ENCODE peak calls at places on chromosomes 5 and 9, in five cellular contexts. S is astrocyte, Y is neural progenitor cell, C is endothelial cell of umbilical vein, B is IMR-90. R is an unnamed sample.

GRCh38 chr5:174229640-174230350 is 184.3 kb downstream of the NSG2 start:
- DNase-seq in C (no peak), S (peak; percentile 98), Y (no peak), B (peak; percentile 4), R (no peak)

GRCh38 chr5:67620386-67621039 is 423.9 kb upstream of the CD180 start:
- DNase-seq in C (no peak), S (no peak), B (no peak), Y (no peak), R (no peak)

GRCh38 chr5:143314664-143315063 is 88.8 kb downstream of the NR3C1 start:
- DNase-seq in B (peak; percentile 89), S (peak; percentile 95), Y (no peak), C (peak; percentile 69), R (no peak)

GRCh38 chr5:75640395-75640794 is 29.1 kb downstream of the ANKDD1B start:
- DNase-seq in B (peak; percentile 78), Y (no peak), C (peak; percentile 83), S (peak; percentile 95), R (no peak)

GRCh38 chr5:102834438-102834964 is 79.4 kb downstream of the PAM start:
- DNase-seq in Y (no peak), B (no peak), C (no peak), S (no peak), R (no peak)

GRCh38 chr5:164346785-164347630 is 841.6 kb downstream of the MAT2B start:
- DNase-seq in Y (no peak), S (no peak), C (no peak), B (peak; percentile 5), R (no peak)

GRCh38 chr9:122130837-122131236 is 28.7 kb downstream of the NDUFA8 start:
- DNase-seq in S (no peak), B (no peak), Y (no peak), C (no peak), R (no peak)

GRCh38 chr5:135179308-135179980 is 145.4 kb upstream of the PITX1 start:
- DNase-seq in S (no peak), C (no peak), B (no peak), Y (peak; percentile 16), R (no peak)

GRCh38 chr9:127194881-127195713 is 69.5 kb upstream of the GARNL3 start:
- DNase-seq in S (peak; percentile 7), B (peak; percentile 37), C (no peak), Y (no peak), R (no peak)

GRCh38 chr5:137075163-137075970 is 423.8 kb downstream of the SPOCK1 start:
- DNase-seq in B (peak; percentile 9), C (peak; percentile 33), S (no peak), Y (peak; percentile 85), R (no peak)

GRCh38 chr5:75059887-75060286 is 7.5 kb upstream of the GCNT4 start:
- DNase-seq in S (peak; percentile 27), Y (no peak), B (no peak), C (no peak), R (no peak)

GRCh38 chr5:179765400-179765799 is 28.4 kb upstream of the LTC4S start:
- DNase-seq in B (peak; percentile 85), S (peak; percentile 92), C (peak; percentile 89), Y (no peak), R (no peak)

GRCh38 chr9:89432986-89433530 is 64.9 kb downstream of the SEMA4D start:
- DNase-seq in Y (no peak), S (no peak), C (no peak), B (no peak), R (no peak)

GRCh38 chr5:56814361-56814962 is 887 bp upstream of the MAP3K1 start:
- DNase-seq in B (no peak), S (no peak), Y (peak; percentile 66), C (peak; percentile 49), R (peak; percentile 37)

GRCh38 chr5:140295414-140295813 is 7.5 kb downstream of the PFDN1 start:
- DNase-seq in S (peak; percentile 98), C (peak; percentile 96), B (peak; percentile 99), Y (no peak), R (no peak)

GRCh38 chr5:160496784-160497183 is 75.1 kb downstream of the PTTG1 start:
- DNase-seq in S (no peak), Y (no peak), B (peak; percentile 29), C (no peak), R (no peak)

GRCh38 chr9:97362777-97363545 is 48.9 kb upstream of the TDRD7 start:
- DNase-seq in B (no peak), C (no peak), Y (no peak), S (no peak), R (no peak)

GRCh38 chr5:127976991-127977717 is 106.4 kb upstream of the SLC12A2 start:
- DNase-seq in S (no peak), B (no peak), C (no peak), Y (no peak), R (no peak)

GRCh38 chr5:72255237-72255636 is 64.8 kb downstream of the MRPS27 start:
- DNase-seq in C (peak; percentile 79), Y (no peak), B (no peak), S (no peak), R (no peak)

GRCh38 chr9:91126761-91127420 is 234.8 kb downstream of the AUH start:
- DNase-seq in S (peak; percentile 37), C (no peak), B (peak; percentile 95), Y (no peak), R (no peak)

GRCh38 chr9:76905984-76906861 is at the start of gene PRUNE2:
- DNase-seq in S (peak; percentile 84), B (peak; percentile 79), C (peak; percentile 66), Y (peak; percentile 92), R (no peak)

GRCh38 chr5:172429201-172429940 is 25.0 kb downstream of the SH3PXD2B start:
- DNase-seq in Y (no peak), C (no peak), S (peak; percentile 69), B (peak; percentile 82), R (no peak)

GRCh38 chr9:98807811-98808195 is 333 bp downstream of the GALNT12 start:
- DNase-seq in B (no peak), S (no peak), C (no peak), Y (peak; percentile 71), R (no peak)

GRCh38 chr5:15137414-15137813 is 265.8 kb upstream of the ANKH start:
- DNase-seq in Y (no peak), B (no peak), S (no peak), C (no peak), R (no peak)

GRCh38 chr5:170313344-170313743 is 15.8 kb upstream of the LCP2 start:
- DNase-seq in S (no peak), C (no peak), Y (no peak), B (no peak), R (no peak)

GRCh38 chr5:143402464-143403356 is 776 bp downstream of the NR3C1 start:
- DNase-seq in C (peak; percentile 64), S (no peak), B (peak; percentile 34), Y (peak; percentile 74), R (peak; percentile 55)

GRCh38 chr5:170903075-170903474 is 41.3 kb downstream of the RANBP17 start:
- DNase-seq in S (no peak), B (no peak), C (no peak), Y (peak; percentile 22), R (no peak)

GRCh38 chr5:179154991-179155955 is 95.1 kb downstream of the ZNF354C start:
- DNase-seq in C (no peak), S (no peak), B (no peak), Y (no peak), R (no peak)

GRCh38 chr9:68780735-68781134 is 75.7 kb downstream of the PIP5K1B start:
- DNase-seq in S (peak; percentile 9), B (peak; percentile 4), C (no peak), Y (peak; percentile 33), R (no peak)

GRCh38 chr9:130268521-130269131 is 3.1 kb downstream of the HMCN2 start:
- DNase-seq in C (no peak), B (no peak), S (no peak), Y (peak; percentile 69), R (no peak)

GRCh38 chr9:85523202-85523601 is 218.6 kb downstream of the AGTPBP1 start:
- DNase-seq in B (no peak), S (no peak), Y (no peak), C (no peak), R (no peak)

GRCh38 chr5:76269259-76269958 is 133.7 kb upstream of the IQGAP2 start:
- DNase-seq in S (peak; percentile 1), C (no peak), Y (no peak), B (no peak), R (no peak)

GRCh38 chr5:113495402-113495801 is 7.1 kb upstream of the MCC start:
- DNase-seq in Y (no peak), B (peak; percentile 52), C (peak; percentile 88), S (no peak), R (no peak)

GRCh38 chr5:105953616-105954015 is 1717.1 kb downstream of the EFNA5 start:
- DNase-seq in B (no peak), S (no peak), C (no peak), Y (no peak), R (no peak)

GRCh38 chr9:110180713-110181434 is 27.1 kb downstream of the C9orf152 start:
- DNase-seq in Y (no peak), S (peak; percentile 72), B (peak; percentile 80), C (peak; percentile 62), R (no peak)

GRCh38 chr5:41346609-41347008 is 133.3 kb upstream of the C6 start:
- DNase-seq in B (peak; percentile 49), S (no peak), C (peak; percentile 3), Y (no peak), R (no peak)
- TF ChIP-seq CTCF in B (peak; percentile 43), S (no peak), C (no peak), Y (no peak), R (no peak)

GRCh38 chr5:133347039-133347438 is 265.3 kb downstream of the FSTL4 start:
- DNase-seq in C (no peak), S (no peak), B (no peak), Y (no peak), R (no peak)
- TF ChIP-seq CTCF in C (no peak), S (no peak), B (no peak), Y (peak; percentile 22), R (no peak)

GRCh38 chr5:154396128-154396527 is 49.7 kb upstream of the SAP30L start:
- DNase-seq in B (no peak), Y (no peak), S (no peak), C (no peak), R (no peak)

GRCh38 chr5:154391788-154392187 is 54.0 kb upstream of the SAP30L start:
- DNase-seq in C (no peak), Y (no peak), S (no peak), B (no peak), R (no peak)

GRCh38 chr5:154395407-154396106 is 50.2 kb upstream of the SAP30L start:
- DNase-seq in B (no peak), C (no peak), S (peak; percentile 31), Y (no peak), R (no peak)

GRCh38 chr5:154393850-154394249 is 51.9 kb upstream of the SAP30L start:
- DNase-seq in S (no peak), B (no peak), C (no peak), Y (no peak), R (no peak)

DNA sequence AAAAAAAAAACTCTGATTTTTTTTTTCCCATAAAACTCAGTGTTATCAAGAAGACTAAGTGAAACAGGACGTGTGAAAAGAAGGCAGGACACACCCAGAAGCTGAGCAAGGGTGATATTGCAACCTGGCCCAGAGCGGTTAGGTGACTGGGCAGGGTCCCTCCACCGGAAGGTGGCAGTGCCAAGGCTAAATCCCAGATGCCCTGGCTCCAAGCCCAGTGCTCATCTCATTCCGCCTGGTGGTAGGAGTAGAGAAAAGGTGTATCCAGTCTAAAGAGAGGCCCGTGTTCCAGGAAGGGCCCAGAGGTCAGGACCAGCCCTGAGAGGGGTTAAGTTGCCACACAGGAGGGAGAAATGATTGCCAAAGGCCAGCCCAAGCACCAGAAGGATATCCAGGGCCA is 51.5 kb upstream of the SAP30L start:
- DNase-seq in Y (no peak), B (no peak), C (no peak), S (no peak), R (no peak)
- TF ChIP-seq CTCF in Y (no peak), B (no peak), C (no peak), S (no peak), R (no peak)

GRCh38 chr5:59972043-59972442 is 78.5 kb upstream of the PDE4D start:
- DNase-seq in S (no peak), B (no peak), Y (no peak), C (no peak), R (no peak)
- TF ChIP-seq CTCF in S (no peak), B (no peak), Y (no peak), C (no peak), R (no peak)